ENCODE peak calls at places on chromosomes 5 and 9, in nine cellular contexts. M is adipocyte, T is NCI-H1105 treated with DMSO at 0.1 percent for 48 hours, E is fibroblast of lung, Y is PC-9, D is H1, U is AG20443, C is lower leg skin, A is ELR. G is an unnamed sample.

GRCh38 chr5:6472792-6473191 is 24.1 kb downstream of the UBE2QL1 start:
- DNase-seq in M (no peak), T (peak; percentile 16), E (no peak), Y (no peak), D (no peak), U (no peak), C (no peak), A (no peak), G (no peak)

GRCh38 chr5:135950611-135951010 is 4.2 kb downstream of the LECT2 start:
- DNase-seq in M (peak; percentile 80), T (no peak), E (peak; percentile 61), Y (no peak), D (no peak), U (peak; percentile 33), C (no peak), A (no peak), G (peak; percentile 31)

GRCh38 chr9:122053951-122054350 is 39.2 kb downstream of the TTLL11 start:
- DNase-seq in M (peak; percentile 46), T (peak; percentile 66), E (peak; percentile 23), Y (no peak), D (no peak), U (peak; percentile 87), C (no peak), A (peak; percentile 89), G (no peak)

GRCh38 chr9:34158362-34158869 is 20.4 kb upstream of the UBAP1 start:
- DNase-seq in M (peak; percentile 29), T (no peak), E (peak; percentile 77), Y (peak; percentile 69), D (no peak), U (peak; percentile 39), C (no peak), A (peak; percentile 70), G (peak; percentile 45)

GRCh38 chr9:101977614-101978210 is 239.3 kb upstream of the GRIN3A start:
- DNase-seq in M (peak; percentile 47), T (peak; percentile 43), E (peak; percentile 23), Y (no peak), D (no peak), U (peak; percentile 7), C (no peak), A (peak; percentile 52), G (no peak)

GRCh38 chr5:62268239-62268638 is 37.8 kb upstream of the KIF2A start:
- DNase-seq in M (no peak), T (peak; percentile 48), E (no peak), Y (peak; percentile 88), D (no peak), U (no peak), C (no peak), A (peak; percentile 3), G (no peak)

GRCh38 chr5:100584889-100585288 is 49.7 kb downstream of the FAM174A start:
- DNase-seq in M (peak; percentile 52), T (no peak), E (no peak), Y (no peak), D (no peak), U (no peak), C (no peak), A (no peak), G (no peak)

GRCh38 chr5:105917189-105917588 is 1753.5 kb downstream of the EFNA5 start:
- DNase-seq in M (no peak), T (no peak), E (no peak), Y (no peak), D (no peak), U (no peak), C (no peak), A (no peak), G (no peak)

GRCh38 chr9:127173063-127173462 is 50.6 kb upstream of the ANGPTL2 start:
- DNase-seq in M (no peak), T (no peak), E (no peak), Y (no peak), D (no peak), U (no peak), C (peak; percentile 53), A (no peak), G (no peak)

GRCh38 chr9:134332841-134333233 is 6.6 kb downstream of the RXRA start:
- DNase-seq in M (no peak), T (no peak), E (no peak), Y (no peak), D (no peak), U (no peak), C (no peak), A (no peak), G (no peak)

GRCh38 chr5:161960314-161960713 is 107.3 kb upstream of the GABRG2 start:
- DNase-seq in M (no peak), T (no peak), E (no peak), Y (no peak), D (no peak), U (no peak), C (no peak), A (no peak), G (no peak)

GRCh38 chr5:15806613-15807012 is 306.6 kb downstream of the FBXL7 start:
- DNase-seq in M (no peak), T (no peak), E (no peak), Y (no peak), D (no peak), U (no peak), C (no peak), A (no peak), G (no peak)

GRCh38 chr9:137959641-137960411 is 82.2 kb downstream of the CACNA1B start:
- DNase-seq in M (no peak), T (no peak), E (no peak), Y (no peak), D (peak; percentile 59), U (no peak), C (no peak), A (no peak), G (no peak)

GRCh38 chr9:87713278-87713989 is 12.5 kb upstream of the CTSL start:
- DNase-seq in M (peak; percentile 92), T (no peak), E (peak; percentile 98), Y (peak; percentile 89), D (no peak), U (peak; percentile 88), C (peak; percentile 97), A (peak; percentile 100), G (peak; percentile 84)

GRCh38 chr5:180604271-180604670 is 13.0 kb upstream of the SCGB3A1 start:
- DNase-seq in M (no peak), T (no peak), E (no peak), Y (no peak), D (no peak), U (no peak), C (peak; percentile 76), A (no peak), G (no peak)

GRCh38 chr5:142320851-142321560 is 3.8 kb downstream of the SPRY4 start:
- DNase-seq in M (peak; percentile 54), T (no peak), E (peak; percentile 28), Y (no peak), D (no peak), U (no peak), C (no peak), A (peak; percentile 56), G (no peak)

GRCh38 chr9:134230092-134230941 is 66.0 kb upstream of the RNU6ATAC start:
- DNase-seq in M (no peak), T (no peak), E (no peak), Y (no peak), D (no peak), U (no peak), C (no peak), A (no peak), G (no peak)

GRCh38 chr9:114097613-114098020 is 1.5 kb downstream of the KIF12 start:
- DNase-seq in M (no peak), T (no peak), E (no peak), Y (no peak), D (no peak), U (no peak), C (peak; percentile 85), A (peak; percentile 27), G (no peak)

GRCh38 chr5:137921931-137922330 is 32.7 kb downstream of the PKD2L2 start:
- DNase-seq in M (no peak), T (no peak), E (peak; percentile 25), Y (peak; percentile 76), D (no peak), U (no peak), C (no peak), A (peak; percentile 44), G (no peak)

GRCh38 chr9:114098021-114098659 is 952 bp downstream of the KIF12 start:
- DNase-seq in M (peak; percentile 45), T (no peak), E (no peak), Y (no peak), D (peak; percentile 88), U (peak; percentile 60), C (peak; percentile 84), A (peak; percentile 20), G (peak; percentile 52)

GRCh38 chr5:65482280-65482726 is 583 bp upstream of the ADAMTS6 start:
- DNase-seq in M (peak; percentile 64), T (no peak), E (peak; percentile 74), Y (no peak), D (no peak), U (peak; percentile 17), C (no peak), A (peak; percentile 52), G (peak; percentile 16)

GRCh38 chr9:110782701-110783100 is 114.1 kb downstream of the MUSK start:
- DNase-seq in M (no peak), T (no peak), E (no peak), Y (no peak), D (no peak), U (no peak), C (no peak), A (peak; percentile 26), G (no peak)

GRCh38 chr9:111896942-111897830 is 572 bp downstream of the UGCG start:
- DNase-seq in M (peak; percentile 44), T (no peak), E (peak; percentile 44), Y (no peak), D (peak; percentile 79), U (peak; percentile 36), C (peak; percentile 91), A (peak; percentile 61), G (peak; percentile 29)

GRCh38 chr5:21817668-21818419 is 1035.3 kb downstream of the CDH12 start:
- DNase-seq in M (peak; percentile 65), T (peak; percentile 33), E (peak; percentile 37), Y (no peak), D (no peak), U (peak; percentile 5), C (no peak), A (peak; percentile 37), G (no peak)

GRCh38 chr5:36367524-36367923 is 65.8 kb upstream of the RANBP3L start:
- DNase-seq in M (peak; percentile 61), T (no peak), E (peak; percentile 42), Y (no peak), D (no peak), U (peak; percentile 74), C (no peak), A (no peak), G (peak; percentile 14)

GRCh38 chr5:113230711-113231652 is 203.8 kb downstream of the TSSK1B start:
- DNase-seq in M (no peak), T (no peak), E (no peak), Y (no peak), D (peak; percentile 3), U (no peak), C (no peak), A (peak; percentile 53), G (no peak)

GRCh38 chr5:138316355-138316754 is 15.2 kb downstream of the CDC25C start:
- DNase-seq in M (no peak), T (no peak), E (no peak), Y (no peak), D (no peak), U (no peak), C (peak; percentile 70), A (no peak), G (no peak)

GRCh38 chr9:29078063-29078660 is 1504.9 kb upstream of the C9orf72 start:
- DNase-seq in M (peak; percentile 1), T (no peak), E (peak; percentile 74), Y (peak; percentile 50), D (no peak), U (no peak), C (no peak), A (peak; percentile 63), G (no peak)

GRCh38 chr5:6365142-6365976 is 13.0 kb downstream of the MED10 start:
- DNase-seq in M (no peak), T (no peak), E (peak; percentile 35), Y (no peak), D (no peak), U (peak; percentile 94), C (peak; percentile 72), A (peak; percentile 66), G (peak; percentile 62)

GRCh38 chr5:56320686-56321085 is 87.6 kb upstream of the ANKRD55 start:
- DNase-seq in M (no peak), T (no peak), E (no peak), Y (no peak), D (no peak), U (no peak), C (no peak), A (no peak), G (no peak)

GRCh38 chr9:128635266-128636023 is 21.2 kb downstream of the DYNC2I2 start:
- DNase-seq in M (peak; percentile 98), T (peak; percentile 68), E (peak; percentile 94), Y (peak; percentile 95), D (peak; percentile 90), U (peak; percentile 98), C (peak; percentile 97), A (peak; percentile 99), G (peak; percentile 97)

G was measured in AG08396.